ENCODE peak calls at places on chromosomes 12 and 14, in eight cellular contexts. One of them, this sample, is unnamed.
A peak's percentile ranks its signal among the peaks of the same experiment; 100 is the strongest.

GRCh38 chr12:43978546-43978945 is 142.7 kb downstream of the TMEM117 start:
- DNase-seq in upper lobe of left lung: no peak
- DNase-seq in PC-3: no peak
- DNase-seq in ovary: no peak
- DNase-seq in IMR-90: no peak
- DNase-seq in mammary epithelial cell: no peak
- DNase-seq in lung: no peak
- DNase-seq in left ventricle myocardium inferior: no peak
- DNase-seq in this sample: no peak

GRCh38 chr12:21906919-21907642 is 34.1 kb downstream of the ABCC9 start:
- DNase-seq in upper lobe of left lung: no peak
- DNase-seq in PC-3: no peak
- DNase-seq in ovary: no peak
- DNase-seq in IMR-90: peak; percentile 42
- DNase-seq in mammary epithelial cell: no peak
- DNase-seq in lung: no peak
- DNase-seq in left ventricle myocardium inferior: no peak
- DNase-seq in this sample: no peak

GRCh38 chr14:64187331-64187730 is 106.8 kb downstream of the ESR2 start:
- DNase-seq in upper lobe of left lung: no peak
- DNase-seq in PC-3: no peak
- DNase-seq in ovary: no peak
- DNase-seq in IMR-90: no peak
- DNase-seq in mammary epithelial cell: no peak
- DNase-seq in lung: no peak
- DNase-seq in left ventricle myocardium inferior: no peak
- DNase-seq in this sample: no peak

GRCh38 chr14:88326352-88327103 is 3.5 kb upstream of the KCNK10 start:
- DNase-seq in upper lobe of left lung: no peak
- DNase-seq in PC-3: no peak
- DNase-seq in ovary: no peak
- DNase-seq in IMR-90: no peak
- DNase-seq in mammary epithelial cell: no peak
- DNase-seq in lung: no peak
- DNase-seq in left ventricle myocardium inferior: no peak
- DNase-seq in this sample: no peak

GRCh38 chr12:30694412-30694955 is 1.2 kb downstream of the IPO8 start:
- DNase-seq in upper lobe of left lung: no peak
- DNase-seq in PC-3: peak; percentile 19
- DNase-seq in ovary: no peak
- DNase-seq in IMR-90: peak; percentile 22
- DNase-seq in mammary epithelial cell: peak; percentile 28
- DNase-seq in lung: no peak
- DNase-seq in left ventricle myocardium inferior: no peak
- DNase-seq in this sample: no peak

GRCh38 chr12:53968214-53969127 is 4.5 kb upstream of the HOXC11 start:
- DNase-seq in upper lobe of left lung: no peak
- DNase-seq in PC-3: no peak
- DNase-seq in ovary: no peak
- DNase-seq in IMR-90: no peak
- DNase-seq in mammary epithelial cell: no peak
- DNase-seq in lung: no peak
- DNase-seq in left ventricle myocardium inferior: no peak
- DNase-seq in this sample: no peak

GRCh38 chr14:44895716-44896115 is 66.0 kb downstream of the KLHL28 start:
- DNase-seq in upper lobe of left lung: no peak
- DNase-seq in PC-3: peak; percentile 22
- DNase-seq in ovary: no peak
- DNase-seq in IMR-90: peak; percentile 90
- DNase-seq in mammary epithelial cell: peak; percentile 48
- DNase-seq in lung: no peak
- DNase-seq in left ventricle myocardium inferior: no peak
- DNase-seq in this sample: no peak

GRCh38 chr12:94553130-94553519 is 93.5 kb upstream of the CEP83 start:
- DNase-seq in upper lobe of left lung: no peak
- DNase-seq in PC-3: peak; percentile 74
- DNase-seq in ovary: peak; percentile 73
- DNase-seq in IMR-90: peak; percentile 43
- DNase-seq in mammary epithelial cell: peak; percentile 95
- DNase-seq in lung: no peak
- DNase-seq in left ventricle myocardium inferior: no peak
- DNase-seq in this sample: peak; percentile 65

GRCh38 chr12:1660304-1661187 is 30.3 kb upstream of the ADIPOR2 start:
- DNase-seq in upper lobe of left lung: peak; percentile 96
- DNase-seq in PC-3: no peak
- DNase-seq in ovary: peak; percentile 75
- DNase-seq in IMR-90: no peak
- DNase-seq in mammary epithelial cell: peak; percentile 90
- DNase-seq in lung: peak; percentile 90
- DNase-seq in left ventricle myocardium inferior: no peak
- DNase-seq in this sample: no peak

GRCh38 chr12:51818567-51819300 is 29.8 kb downstream of the FIGNL2 start:
- DNase-seq in upper lobe of left lung: no peak
- DNase-seq in PC-3: peak; percentile 29
- DNase-seq in ovary: no peak
- DNase-seq in IMR-90: peak; percentile 73
- DNase-seq in mammary epithelial cell: no peak
- DNase-seq in lung: no peak
- DNase-seq in left ventricle myocardium inferior: no peak
- DNase-seq in this sample: no peak

GRCh38 chr14:75995372-75996041 is 9.9 kb downstream of the IFT43 start:
- DNase-seq in upper lobe of left lung: no peak
- DNase-seq in PC-3: no peak
- DNase-seq in ovary: peak; percentile 74
- DNase-seq in IMR-90: peak; percentile 95
- DNase-seq in mammary epithelial cell: no peak
- DNase-seq in lung: no peak
- DNase-seq in left ventricle myocardium inferior: peak; percentile 62
- DNase-seq in this sample: no peak

GRCh38 chr12:16323638-16324037 is 23.8 kb upstream of the MGST1 start:
- DNase-seq in upper lobe of left lung: no peak
- DNase-seq in PC-3: peak; percentile 22
- DNase-seq in ovary: no peak
- DNase-seq in IMR-90: no peak
- DNase-seq in mammary epithelial cell: no peak
- DNase-seq in lung: no peak
- DNase-seq in left ventricle myocardium inferior: no peak
- DNase-seq in this sample: no peak

GRCh38 chr12:48965447-48965846 is 6.1 kb downstream of the WNT10B start:
- DNase-seq in upper lobe of left lung: no peak
- DNase-seq in PC-3: no peak
- DNase-seq in ovary: no peak
- DNase-seq in IMR-90: peak; percentile 38
- DNase-seq in mammary epithelial cell: no peak
- DNase-seq in lung: no peak
- DNase-seq in left ventricle myocardium inferior: no peak
- DNase-seq in this sample: no peak

GRCh38 chr14:100850841-100851585 is 25.1 kb downstream of the MEG3 start:
- DNase-seq in upper lobe of left lung: peak; percentile 68
- DNase-seq in PC-3: peak; percentile 91
- DNase-seq in ovary: peak; percentile 68
- DNase-seq in IMR-90: no peak
- DNase-seq in mammary epithelial cell: peak; percentile 27
- DNase-seq in lung: peak; percentile 71
- DNase-seq in left ventricle myocardium inferior: peak; percentile 58
- DNase-seq in this sample: peak; percentile 61

GRCh38 chr14:106518054-106518943 is 991.9 kb downstream of the TMEM121 start:
- DNase-seq in upper lobe of left lung: peak; percentile 40
- DNase-seq in PC-3: no peak
- DNase-seq in ovary: no peak
- DNase-seq in IMR-90: no peak
- DNase-seq in mammary epithelial cell: no peak
- DNase-seq in lung: peak; percentile 38
- DNase-seq in left ventricle myocardium inferior: peak; percentile 32
- DNase-seq in this sample: no peak

GRCh38 chr12:15131462-15131861 is 89.8 kb downstream of the RERG start:
- DNase-seq in upper lobe of left lung: no peak
- DNase-seq in PC-3: peak; percentile 72
- DNase-seq in ovary: no peak
- DNase-seq in IMR-90: peak; percentile 4
- DNase-seq in mammary epithelial cell: peak; percentile 19
- DNase-seq in lung: no peak
- DNase-seq in left ventricle myocardium inferior: no peak
- DNase-seq in this sample: no peak

GRCh38 chr12:101459642-101460346 is 15.3 kb upstream of the SPIC start:
- DNase-seq in upper lobe of left lung: no peak
- DNase-seq in PC-3: peak; percentile 94
- DNase-seq in ovary: no peak
- DNase-seq in IMR-90: peak; percentile 39
- DNase-seq in mammary epithelial cell: peak; percentile 6
- DNase-seq in lung: no peak
- DNase-seq in left ventricle myocardium inferior: no peak
- DNase-seq in this sample: peak; percentile 43

GRCh38 chr14:68970096-68970612 is 8.9 kb downstream of the ACTN1 start:
- DNase-seq in upper lobe of left lung: no peak
- DNase-seq in PC-3: no peak
- DNase-seq in ovary: no peak
- DNase-seq in IMR-90: no peak
- DNase-seq in mammary epithelial cell: no peak
- DNase-seq in lung: no peak
- DNase-seq in left ventricle myocardium inferior: no peak
- DNase-seq in this sample: no peak

GRCh38 chr14:68970736-68971135 is 8.4 kb downstream of the ACTN1 start:
- DNase-seq in upper lobe of left lung: no peak
- DNase-seq in PC-3: no peak
- DNase-seq in ovary: no peak
- DNase-seq in IMR-90: no peak
- DNase-seq in mammary epithelial cell: no peak
- DNase-seq in lung: no peak
- DNase-seq in left ventricle myocardium inferior: no peak
- DNase-seq in this sample: no peak

GRCh38 chr14:68968721-68969120 is 10.4 kb downstream of the ACTN1 start:
- DNase-seq in upper lobe of left lung: no peak
- DNase-seq in PC-3: no peak
- DNase-seq in ovary: no peak
- DNase-seq in IMR-90: no peak
- DNase-seq in mammary epithelial cell: no peak
- DNase-seq in lung: no peak
- DNase-seq in left ventricle myocardium inferior: no peak
- DNase-seq in this sample: no peak

GRCh38 chr14:68968051-68968450 is 11.1 kb downstream of the ACTN1 start:
- DNase-seq in upper lobe of left lung: no peak
- DNase-seq in PC-3: no peak
- DNase-seq in ovary: no peak
- DNase-seq in IMR-90: no peak
- DNase-seq in mammary epithelial cell: no peak
- DNase-seq in lung: no peak
- DNase-seq in left ventricle myocardium inferior: no peak
- DNase-seq in this sample: no peak

DNA sequence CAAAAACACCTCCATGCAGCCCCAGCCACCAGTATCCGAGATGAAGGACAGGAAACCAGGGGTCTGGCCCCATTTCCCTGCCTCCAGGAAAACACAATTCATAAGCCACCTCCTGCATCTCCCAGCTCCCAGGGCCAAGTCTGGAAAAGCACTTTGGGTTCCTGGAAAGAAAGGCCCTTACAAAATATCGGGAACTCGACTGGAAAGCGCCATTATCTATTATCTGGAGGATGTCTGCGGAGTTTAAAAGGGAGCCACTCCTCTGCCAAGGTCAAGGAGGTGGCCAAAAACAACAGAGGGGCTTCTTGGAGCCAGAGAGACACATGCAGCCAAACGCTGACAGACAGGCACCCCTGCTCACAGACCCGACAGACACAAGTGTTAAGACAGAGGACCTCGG is 9.8 kb downstream of the ACTN1 start:
- DNase-seq in upper lobe of left lung: no peak
- DNase-seq in PC-3: no peak
- DNase-seq in ovary: no peak
- DNase-seq in IMR-90: no peak
- DNase-seq in mammary epithelial cell: no peak
- DNase-seq in lung: no peak
- DNase-seq in left ventricle myocardium inferior: no peak
- DNase-seq in this sample: no peak
- H3K4me1 ChIP-seq in upper lobe of left lung: peaks cover 57% of the 10 kb centered on the region
- H3K4me1 ChIP-seq in PC-3: peaks cover 41% of the 10 kb centered on the region
- H3K4me1 ChIP-seq in ovary: peaks cover 41% of the 10 kb centered on the region
- H3K4me1 ChIP-seq in IMR-90: peaks cover 84% of the 10 kb centered on the region
- H3K4me1 ChIP-seq in mammary epithelial cell: peaks cover 99% of the 10 kb centered on the region
- H3K4me1 ChIP-seq in lung: peaks cover 20% of the 10 kb centered on the region
- H3K4me1 ChIP-seq in left ventricle myocardium inferior: peaks cover 88% of the 10 kb centered on the region
- H3K4me1 ChIP-seq in this sample: peaks cover 99% of the 10 kb centered on the region

DNA sequence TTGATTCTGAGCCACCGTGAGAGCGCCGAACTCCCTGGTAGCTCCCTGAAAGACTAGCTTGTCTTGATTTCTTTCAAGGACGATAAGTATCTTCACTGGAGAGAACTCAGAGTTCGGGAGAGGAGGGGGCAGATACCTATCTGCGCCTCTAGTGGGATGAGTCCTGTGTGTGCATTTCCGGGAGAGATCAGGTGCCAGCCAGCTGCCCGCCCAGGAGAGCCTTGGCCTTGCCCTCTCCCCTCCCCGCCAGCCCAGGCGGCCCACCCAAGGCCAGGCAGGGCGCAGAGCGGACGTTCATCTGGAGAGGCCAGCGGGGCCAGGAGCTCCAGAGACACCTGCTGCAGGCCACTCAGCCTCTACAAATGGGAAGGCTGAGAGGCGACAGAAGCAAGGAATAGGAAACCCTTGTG is 1.0 kb downstream of the CD9 start:
- DNase-seq in upper lobe of left lung: peak; percentile 65
- DNase-seq in PC-3: peak; percentile 57
- DNase-seq in ovary: no peak
- DNase-seq in IMR-90: no peak
- DNase-seq in mammary epithelial cell: no peak
- DNase-seq in lung: no peak
- DNase-seq in left ventricle myocardium inferior: no peak
- DNase-seq in this sample: no peak
- H3K4me3 ChIP-seq in upper lobe of left lung: peak overlapping the region; percentile 65
- H3K4me3 ChIP-seq in PC-3: peak overlapping the region; percentile 98
- H3K4me3 ChIP-seq in ovary: peak overlapping the region; percentile 63
- H3K4me3 ChIP-seq in IMR-90: peak overlapping the region; percentile 83
- H3K4me3 ChIP-seq in mammary epithelial cell: peak overlapping the region; percentile 84
- H3K4me3 ChIP-seq in lung: peak overlapping the region; percentile 77
- H3K4me3 ChIP-seq in left ventricle myocardium inferior: peak overlapping the region; percentile 82
- H3K4me3 ChIP-seq in this sample: peak overlapping the region; percentile 90

DNA sequence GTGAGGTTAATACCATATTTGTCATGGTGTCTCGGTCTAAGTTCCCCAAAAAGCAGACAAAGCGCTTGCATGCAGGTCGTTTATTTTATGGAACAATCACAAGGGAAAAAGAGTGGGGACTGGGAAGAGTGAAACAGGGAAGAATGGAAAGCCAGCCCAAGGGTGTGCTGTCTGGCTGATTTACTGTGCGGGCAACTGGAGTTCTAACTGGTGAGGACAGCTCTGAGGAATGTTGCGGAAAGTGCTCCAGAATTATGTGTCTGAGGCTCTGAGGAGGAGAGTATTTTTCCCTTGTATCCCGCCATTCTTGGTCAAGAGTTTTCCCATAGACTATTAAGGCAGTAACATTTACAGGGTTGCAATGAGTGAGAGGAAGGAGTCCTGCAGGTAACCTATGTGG is 465.4 kb downstream of the RMST start:
- DNase-seq in upper lobe of left lung: no peak
- DNase-seq in PC-3: no peak
- DNase-seq in ovary: no peak
- DNase-seq in IMR-90: no peak
- DNase-seq in mammary epithelial cell: no peak
- DNase-seq in lung: no peak
- DNase-seq in left ventricle myocardium inferior: no peak
- DNase-seq in this sample: no peak
- H3K27ac ChIP-seq in upper lobe of left lung: no peak overlapping the region
- H3K27ac ChIP-seq in PC-3: no peak overlapping the region
- H3K27ac ChIP-seq in ovary: no peak overlapping the region
- H3K27ac ChIP-seq in IMR-90: no peak overlapping the region
- H3K27ac ChIP-seq in mammary epithelial cell: no peak overlapping the region
- H3K27ac ChIP-seq in lung: no peak overlapping the region
- H3K27ac ChIP-seq in left ventricle myocardium inferior: no peak overlapping the region
- H3K27ac ChIP-seq in this sample: no peak overlapping the region

GRCh38 chr12:124507188-124508109 is 60.0 kb downstream of the NCOR2 start:
- DNase-seq in upper lobe of left lung: no peak
- DNase-seq in PC-3: no peak
- DNase-seq in ovary: peak; percentile 73
- DNase-seq in IMR-90: peak; percentile 69
- DNase-seq in mammary epithelial cell: no peak
- DNase-seq in lung: no peak
- DNase-seq in left ventricle myocardium inferior: peak; percentile 73
- DNase-seq in this sample: no peak
- H3K4me1 ChIP-seq in upper lobe of left lung: peaks cover 53% of the 10 kb centered on the region
- H3K4me1 ChIP-seq in PC-3: peaks cover 18% of the 10 kb centered on the region
- H3K4me1 ChIP-seq in ovary: peaks cover 41% of the 10 kb centered on the region
- H3K4me1 ChIP-seq in IMR-90: peaks cover 23% of the 10 kb centered on the region
- H3K4me1 ChIP-seq in mammary epithelial cell: peaks cover 69% of the 10 kb centered on the region
- H3K4me1 ChIP-seq in lung: peaks cover 14% of the 10 kb centered on the region
- H3K4me1 ChIP-seq in left ventricle myocardium inferior: peaks cover 96% of the 10 kb centered on the region
- H3K4me1 ChIP-seq in this sample: peaks cover 32% of the 10 kb centered on the region